ENCODE peak calls at places on chromosomes 7 and 10, in nine cellular contexts. D, E, N, S, O, K, H, B and C are unnamed samples.

GRCh38 chr10:72784551-72785421 is 92.8 kb downstream of the MCU start:
- DNase-seq in K (no peak), O (peak), H (no peak), N (peak), B (peak), E (no peak), S (no peak), D (peak), C (peak)

GRCh38 chr7:129298268-129298893 is 73.6 kb downstream of the AHCYL2 start:
- DNase-seq in K (peak), O (peak), D (peak), S (peak), E (peak), N (peak), H (no peak), B (peak), C (no peak)

GRCh38 chr7:81081626-81082025 is 162.8 kb upstream of the SEMA3C start:
- DNase-seq in N (no peak), O (no peak), B (no peak), H (no peak), D (no peak), S (no peak), E (no peak), K (no peak), C (no peak)

GRCh38 chr7:54995631-54996340 is 23.0 kb upstream of the EGFR start:
- DNase-seq in D (no peak), N (peak), O (no peak), S (no peak), E (no peak), K (no peak), H (no peak), B (no peak), C (peak)

GRCh38 chr7:157700237-157701005 is 363.6 kb downstream of the DNAJB6 start:
- DNase-seq in E (no peak), S (no peak), H (no peak), K (no peak), B (no peak), D (no peak), N (no peak), O (no peak), C (no peak)

GRCh38 chr7:101702362-101702850 is 73.3 kb upstream of the MYL10 start:
- DNase-seq in D (no peak), E (no peak), S (no peak), K (no peak), O (no peak), B (peak), N (no peak), H (no peak), C (no peak)

GRCh38 chr7:42107484-42107883 is 129.5 kb downstream of the GLI3 start:
- DNase-seq in H (no peak), K (no peak), E (no peak), D (no peak), N (no peak), B (no peak), S (no peak), O (peak), C (peak)

GRCh38 chr7:39683216-39683845 is 60.0 kb downstream of the RALA start:
- DNase-seq in S (no peak), N (peak), B (no peak), K (no peak), D (no peak), H (no peak), E (no peak), O (no peak), C (peak)

GRCh38 chr7:105461518-105461917 is 60.6 kb downstream of the PUS7 start:
- DNase-seq in N (peak), S (no peak), O (no peak), K (no peak), D (no peak), B (no peak), H (no peak), E (no peak), C (peak)

GRCh38 chr10:52346394-52347326 is 32.6 kb downstream of the DKK1 start:
- DNase-seq in D (no peak), S (no peak), E (no peak), H (no peak), N (no peak), B (no peak), O (no peak), K (no peak), C (no peak)

GRCh38 chr7:44287488-44288380 is 37.7 kb downstream of the CAMK2B start:
- DNase-seq in N (no peak), D (no peak), B (peak), H (no peak), K (no peak), S (no peak), O (no peak), E (no peak), C (no peak)

GRCh38 chr10:110711382-110711781 is 67.2 kb downstream of the RBM20 start:
- DNase-seq in D (no peak), N (no peak), K (no peak), S (no peak), O (no peak), E (no peak), B (no peak), H (no peak), C (no peak)

GRCh38 chr7:2015251-2015871 is 217.4 kb downstream of the MAD1L1 start:
- DNase-seq in E (no peak), N (no peak), S (no peak), O (no peak), B (no peak), H (no peak), D (no peak), K (peak), C (no peak)

GRCh38 chr7:919924-920341 is 34.5 kb downstream of the ADAP1 start:
- DNase-seq in O (no peak), H (no peak), S (no peak), K (no peak), N (no peak), E (peak), D (no peak), B (peak), C (no peak)

GRCh38 chr10:51733061-51733460 is 33.7 kb upstream of the CSTF2T start:
- DNase-seq in E (no peak), D (no peak), B (no peak), K (no peak), H (no peak), N (peak), S (no peak), O (no peak), C (no peak)

GRCh38 chr7:52669031-52669430 is 366.4 kb upstream of the POM121L12 start:
- DNase-seq in H (no peak), B (no peak), O (no peak), E (no peak), N (no peak), D (no peak), S (no peak), K (no peak), C (no peak)

GRCh38 chr7:69438584-69438983 is 159.7 kb upstream of the AUTS2 start:
- DNase-seq in E (no peak), B (no peak), O (no peak), N (no peak), S (no peak), H (no peak), D (no peak), K (no peak), C (no peak)

GRCh38 chr7:28571405-28571804 is 159.1 kb downstream of the CREB5 start:
- DNase-seq in B (no peak), N (no peak), H (no peak), D (no peak), E (no peak), O (no peak), K (no peak), S (no peak), C (no peak)

GRCh38 chr10:35781643-35782035 is 139.5 kb upstream of the FZD8 start:
- DNase-seq in D (peak), K (no peak), B (peak), N (peak), E (no peak), H (no peak), O (no peak), S (no peak), C (no peak)

GRCh38 chr10:13727574-13727973 is 140.8 kb downstream of the PRPF18 start:
- DNase-seq in H (no peak), B (no peak), O (no peak), N (no peak), K (no peak), E (no peak), D (no peak), S (no peak), C (no peak)

GRCh38 chr10:99742240-99742639 is 10.2 kb downstream of the CUTC start:
- DNase-seq in H (no peak), K (no peak), O (no peak), N (peak), E (no peak), S (no peak), D (no peak), B (no peak), C (peak)

GRCh38 chr10:67527351-67527750 is 168.6 kb downstream of the CTNNA3 start:
- DNase-seq in N (peak), K (no peak), O (no peak), E (no peak), H (no peak), B (no peak), S (no peak), D (no peak), C (no peak)

GRCh38 chr7:26588511-26588910 is 275.9 kb downstream of the SKAP2 start:
- DNase-seq in K (no peak), D (no peak), N (no peak), E (no peak), H (no peak), B (peak), S (no peak), O (no peak), C (no peak)

GRCh38 chr7:151779255-151779654 is 97.7 kb downstream of the PRKAG2 start:
- DNase-seq in N (no peak), D (no peak), O (no peak), H (no peak), E (no peak), S (no peak), K (no peak), B (no peak), C (no peak)

GRCh38 chr7:15967551-15967950 is 281.1 kb upstream of the MEOX2 start:
- DNase-seq in N (no peak), S (no peak), D (no peak), O (no peak), H (no peak), B (no peak), K (no peak), E (no peak), C (no peak)

GRCh38 chr10:17432738-17433137 is 21.7 kb downstream of the ST8SIA6 start:
- DNase-seq in S (no peak), N (no peak), K (no peak), B (no peak), D (no peak), O (no peak), E (no peak), H (no peak), C (no peak)

GRCh38 chr7:2781636-2782035 is 62.5 kb downstream of the GNA12 start:
- DNase-seq in O (no peak), D (no peak), B (no peak), K (no peak), E (no peak), S (no peak), H (no peak), N (peak), C (peak)

GRCh38 chr10:6140141-6140841 is 51.5 kb downstream of the RBM17 start:
- DNase-seq in O (no peak), S (peak), K (no peak), N (no peak), H (no peak), E (peak), D (no peak), B (peak), C (no peak)